ENCODE peak calls at places on chromosomes 7 and 10, in four cellular contexts. U, X, H and F are unnamed samples.

GRCh38 chr7:42348071-42348470 is 111.1 kb upstream of the GLI3 start:
- DNase-seq in U (no peak), X (no peak), H (no peak), F (no peak)

GRCh38 chr7:114085592-114086490 is 167.0 kb upstream of the PPP1R3A start:
- DNase-seq in U (peak), X (peak), H (peak), F (peak)

GRCh38 chr7:135117096-135117495 is 30.8 kb upstream of the TMEM140 start:
- DNase-seq in U (no peak), X (no peak), H (no peak), F (no peak)

GRCh38 chr7:28311670-28312069 is 100.6 kb upstream of the CREB5 start:
- DNase-seq in U (no peak), X (no peak), H (no peak), F (no peak)

GRCh38 chr10:62025901-62026879 is 124.7 kb downstream of the ARID5B start:
- DNase-seq in U (no peak), X (no peak), H (no peak), F (no peak)

GRCh38 chr7:38105874-38106483 is 72.1 kb upstream of the STARD3NL start:
- DNase-seq in U (peak), X (no peak), H (peak), F (no peak)

GRCh38 chr10:122577311-122577885 is 16.8 kb downstream of the DMBT1 start:
- DNase-seq in U (no peak), X (no peak), H (no peak), F (no peak)

GRCh38 chr7:123647106-123647730 is 8.4 kb upstream of the LMOD2 start:
- DNase-seq in U (no peak), X (no peak), H (no peak), F (no peak)

GRCh38 chr7:41584746-41585145 is 118.1 kb downstream of the INHBA start:
- DNase-seq in U (no peak), X (no peak), H (no peak), F (no peak)

GRCh38 chr10:104246981-104247380 is 7.7 kb upstream of the GSTO1 start:
- DNase-seq in U (no peak), X (no peak), H (no peak), F (no peak)

GRCh38 chr7:149495785-149496641 is 1.6 kb downstream of the ZNF746 start:
- DNase-seq in U (no peak), X (no peak), H (peak), F (no peak)

GRCh38 chr7:128053023-128053422 is 21.8 kb upstream of the LRRC4 start:
- DNase-seq in U (peak), X (no peak), H (peak), F (no peak)

GRCh38 chr7:29243777-29244655 is 49.4 kb downstream of the CHN2 start:
- DNase-seq in U (no peak), X (peak), H (no peak), F (peak)

GRCh38 chr7:94422136-94422535 is 27.4 kb downstream of the COL1A2 start:
- DNase-seq in U (no peak), X (no peak), H (no peak), F (no peak)

GRCh38 chr10:15168296-15168780 is at the start of gene NMT2:
- DNase-seq in U (peak), X (no peak), H (peak), F (no peak)

GRCh38 chr10:124345521-124345920 is 73.2 kb downstream of the OAT start:
- DNase-seq in U (no peak), X (no peak), H (no peak), F (no peak)

GRCh38 chr10:22477365-22478287 is 132.3 kb downstream of the SPAG6 start:
- DNase-seq in U (no peak), X (no peak), H (no peak), F (no peak)

GRCh38 chr7:23334482-23335056 is 35.4 kb downstream of the MALSU1 start:
- DNase-seq in U (no peak), X (no peak), H (peak), F (no peak)

GRCh38 chr10:86346169-86346793 is 20.3 kb downstream of the GRID1 start:
- DNase-seq in U (no peak), X (no peak), H (no peak), F (no peak)

GRCh38 chr7:135745702-135746312 is 2.8 kb downstream of the FAM180A start:
- DNase-seq in U (no peak), X (no peak), H (no peak), F (no peak)

GRCh38 chr10:11673346-11674330 is 62.2 kb upstream of the USP6NL start:
- DNase-seq in U (no peak), X (no peak), H (no peak), F (no peak)

GRCh38 chr10:13414855-13415254 is 66.8 kb upstream of the SEPHS1 start:
- DNase-seq in U (no peak), X (no peak), H (no peak), F (no peak)

GRCh38 chr7:116285252-116285651 is 74.9 kb downstream of the TES start:
- DNase-seq in U (no peak), X (no peak), H (no peak), F (no peak)

GRCh38 chr10:116395223-116395985 is 32.2 kb upstream of the PNLIPRP3 start:
- DNase-seq in U (no peak), X (no peak), H (no peak), F (no peak)

GRCh38 chr7:113764401-113765035 is 154.3 kb downstream of the PPP1R3A start:
- DNase-seq in U (no peak), X (no peak), H (no peak), F (no peak)

GRCh38 chr7:74083928-74084721 is 521 bp downstream of the LIMK1 start:
- DNase-seq in U (no peak), X (peak), H (peak), F (no peak)

GRCh38 chr7:143318661-143319060 is 2.8 kb downstream of the CLCN1 start:
- DNase-seq in U (no peak), X (no peak), H (no peak), F (no peak)